ENCODE peak calls at places on chromosomes 3 and 15, in eight cellular contexts. One of them, this sample, is unnamed.

GRCh38 chr15:67065531-67066005 is at the start of gene SMAD3:
- DNase-seq in heart left ventricle: peak
- DNase-seq in HFF-Myc: no peak
- DNase-seq in RPMI7951: peak
- DNase-seq in fibroblast of the conjunctiva: peak
- DNase-seq in T-helper 17 cell: peak
- DNase-seq in skeletal muscle cell: peak
- DNase-seq in GM04504: peak
- DNase-seq in this sample: peak

GRCh38 chr3:157160652-157161480 is 919 bp upstream of the CCNL1 start:
- DNase-seq in heart left ventricle: peak
- DNase-seq in HFF-Myc: peak
- DNase-seq in RPMI7951: peak
- DNase-seq in fibroblast of the conjunctiva: peak
- DNase-seq in T-helper 17 cell: peak
- DNase-seq in skeletal muscle cell: peak
- DNase-seq in GM04504: peak
- DNase-seq in this sample: peak

GRCh38 chr3:17157713-17158112 is 273.0 kb downstream of the PLCL2 start:
- DNase-seq in heart left ventricle: peak
- DNase-seq in HFF-Myc: no peak
- DNase-seq in RPMI7951: no peak
- DNase-seq in fibroblast of the conjunctiva: no peak
- DNase-seq in T-helper 17 cell: no peak
- DNase-seq in skeletal muscle cell: no peak
- DNase-seq in GM04504: no peak
- DNase-seq in this sample: no peak

GRCh38 chr3:27606537-27606936 is 115.6 kb downstream of the EOMES start:
- DNase-seq in heart left ventricle: no peak
- DNase-seq in HFF-Myc: no peak
- DNase-seq in RPMI7951: no peak
- DNase-seq in fibroblast of the conjunctiva: no peak
- DNase-seq in T-helper 17 cell: no peak
- DNase-seq in skeletal muscle cell: no peak
- DNase-seq in GM04504: no peak
- DNase-seq in this sample: no peak

GRCh38 chr3:71628571-71628970 is 45.0 kb upstream of the FOXP1 start:
- DNase-seq in heart left ventricle: no peak
- DNase-seq in HFF-Myc: no peak
- DNase-seq in RPMI7951: no peak
- DNase-seq in fibroblast of the conjunctiva: no peak
- DNase-seq in T-helper 17 cell: no peak
- DNase-seq in skeletal muscle cell: no peak
- DNase-seq in GM04504: no peak
- DNase-seq in this sample: no peak

GRCh38 chr3:126126811-126127431 is 43.0 kb upstream of the SLC41A3 start:
- DNase-seq in heart left ventricle: no peak
- DNase-seq in HFF-Myc: no peak
- DNase-seq in RPMI7951: no peak
- DNase-seq in fibroblast of the conjunctiva: no peak
- DNase-seq in T-helper 17 cell: peak
- DNase-seq in skeletal muscle cell: no peak
- DNase-seq in GM04504: no peak
- DNase-seq in this sample: no peak

GRCh38 chr3:49357466-49358216 is 512 bp downstream of the GPX1 start:
- DNase-seq in heart left ventricle: peak
- DNase-seq in HFF-Myc: peak
- DNase-seq in RPMI7951: peak
- DNase-seq in fibroblast of the conjunctiva: peak
- DNase-seq in T-helper 17 cell: peak
- DNase-seq in skeletal muscle cell: peak
- DNase-seq in GM04504: peak
- DNase-seq in this sample: no peak

GRCh38 chr3:57729339-57730039 is 26.6 kb upstream of the SLMAP start:
- DNase-seq in heart left ventricle: no peak
- DNase-seq in HFF-Myc: no peak
- DNase-seq in RPMI7951: no peak
- DNase-seq in fibroblast of the conjunctiva: no peak
- DNase-seq in T-helper 17 cell: no peak
- DNase-seq in skeletal muscle cell: no peak
- DNase-seq in GM04504: no peak
- DNase-seq in this sample: no peak

GRCh38 chr3:29282431-29283296 is 1.8 kb downstream of the RBMS3 start:
- DNase-seq in heart left ventricle: no peak
- DNase-seq in HFF-Myc: no peak
- DNase-seq in RPMI7951: peak
- DNase-seq in fibroblast of the conjunctiva: peak
- DNase-seq in T-helper 17 cell: no peak
- DNase-seq in skeletal muscle cell: no peak
- DNase-seq in GM04504: peak
- DNase-seq in this sample: peak

GRCh38 chr15:69876030-69876429 is 221.7 kb downstream of the TLE3 start:
- DNase-seq in heart left ventricle: no peak
- DNase-seq in HFF-Myc: no peak
- DNase-seq in RPMI7951: peak
- DNase-seq in fibroblast of the conjunctiva: no peak
- DNase-seq in T-helper 17 cell: no peak
- DNase-seq in skeletal muscle cell: no peak
- DNase-seq in GM04504: no peak
- DNase-seq in this sample: no peak

GRCh38 chr3:188164248-188164687 is 10.3 kb downstream of the LPP start:
- DNase-seq in heart left ventricle: no peak
- DNase-seq in HFF-Myc: no peak
- DNase-seq in RPMI7951: peak
- DNase-seq in fibroblast of the conjunctiva: no peak
- DNase-seq in T-helper 17 cell: no peak
- DNase-seq in skeletal muscle cell: no peak
- DNase-seq in GM04504: no peak
- DNase-seq in this sample: no peak

GRCh38 chr3:73709712-73710111 is 85.0 kb upstream of the PDZRN3 start:
- DNase-seq in heart left ventricle: no peak
- DNase-seq in HFF-Myc: no peak
- DNase-seq in RPMI7951: no peak
- DNase-seq in fibroblast of the conjunctiva: no peak
- DNase-seq in T-helper 17 cell: no peak
- DNase-seq in skeletal muscle cell: no peak
- DNase-seq in GM04504: no peak
- DNase-seq in this sample: no peak

GRCh38 chr3:191774485-191774884 is 313.5 kb downstream of the PYDC2 start:
- DNase-seq in heart left ventricle: no peak
- DNase-seq in HFF-Myc: peak
- DNase-seq in RPMI7951: peak
- DNase-seq in fibroblast of the conjunctiva: peak
- DNase-seq in T-helper 17 cell: no peak
- DNase-seq in skeletal muscle cell: peak
- DNase-seq in GM04504: peak
- DNase-seq in this sample: no peak

GRCh38 chr3:188407158-188407880 is 253.4 kb downstream of the LPP start:
- DNase-seq in heart left ventricle: no peak
- DNase-seq in HFF-Myc: no peak
- DNase-seq in RPMI7951: peak
- DNase-seq in fibroblast of the conjunctiva: no peak
- DNase-seq in T-helper 17 cell: no peak
- DNase-seq in skeletal muscle cell: no peak
- DNase-seq in GM04504: peak
- DNase-seq in this sample: no peak

GRCh38 chr3:19213608-19214220 is 65.4 kb downstream of the KCNH8 start:
- DNase-seq in heart left ventricle: no peak
- DNase-seq in HFF-Myc: no peak
- DNase-seq in RPMI7951: no peak
- DNase-seq in fibroblast of the conjunctiva: no peak
- DNase-seq in T-helper 17 cell: no peak
- DNase-seq in skeletal muscle cell: no peak
- DNase-seq in GM04504: no peak
- DNase-seq in this sample: peak

GRCh38 chr3:141412087-141412935 is 44.0 kb downstream of the ZBTB38 start:
- DNase-seq in heart left ventricle: peak
- DNase-seq in HFF-Myc: no peak
- DNase-seq in RPMI7951: peak
- DNase-seq in fibroblast of the conjunctiva: no peak
- DNase-seq in T-helper 17 cell: peak
- DNase-seq in skeletal muscle cell: peak
- DNase-seq in GM04504: peak
- DNase-seq in this sample: peak

GRCh38 chr3:140832883-140833282 is 108.8 kb upstream of the SLC25A36 start:
- DNase-seq in heart left ventricle: no peak
- DNase-seq in HFF-Myc: no peak
- DNase-seq in RPMI7951: no peak
- DNase-seq in fibroblast of the conjunctiva: no peak
- DNase-seq in T-helper 17 cell: no peak
- DNase-seq in skeletal muscle cell: no peak
- DNase-seq in GM04504: no peak
- DNase-seq in this sample: no peak

GRCh38 chr3:170697803-170698350 is 112.0 kb upstream of the SLC7A14 start:
- DNase-seq in heart left ventricle: no peak
- DNase-seq in HFF-Myc: no peak
- DNase-seq in RPMI7951: no peak
- DNase-seq in fibroblast of the conjunctiva: no peak
- DNase-seq in T-helper 17 cell: no peak
- DNase-seq in skeletal muscle cell: no peak
- DNase-seq in GM04504: no peak
- DNase-seq in this sample: no peak

GRCh38 chr3:197393711-197394110 is 95.3 kb upstream of the DLG1 start:
- DNase-seq in heart left ventricle: no peak
- DNase-seq in HFF-Myc: no peak
- DNase-seq in RPMI7951: no peak
- DNase-seq in fibroblast of the conjunctiva: no peak
- DNase-seq in T-helper 17 cell: no peak
- DNase-seq in skeletal muscle cell: no peak
- DNase-seq in GM04504: no peak
- DNase-seq in this sample: no peak

GRCh38 chr3:23691343-23691895 is 114.3 kb upstream of the UBE2E1 start:
- DNase-seq in heart left ventricle: no peak
- DNase-seq in HFF-Myc: no peak
- DNase-seq in RPMI7951: peak
- DNase-seq in fibroblast of the conjunctiva: no peak
- DNase-seq in T-helper 17 cell: no peak
- DNase-seq in skeletal muscle cell: no peak
- DNase-seq in GM04504: no peak
- DNase-seq in this sample: no peak

GRCh38 chr3:184676927-184677326 is 34.9 kb downstream of the MAGEF1 start:
- DNase-seq in heart left ventricle: no peak
- DNase-seq in HFF-Myc: no peak
- DNase-seq in RPMI7951: no peak
- DNase-seq in fibroblast of the conjunctiva: no peak
- DNase-seq in T-helper 17 cell: no peak
- DNase-seq in skeletal muscle cell: no peak
- DNase-seq in GM04504: no peak
- DNase-seq in this sample: no peak

GRCh38 chr3:123386477-123387040 is 62.3 kb downstream of the ADCY5 start:
- DNase-seq in heart left ventricle: peak
- DNase-seq in HFF-Myc: no peak
- DNase-seq in RPMI7951: no peak
- DNase-seq in fibroblast of the conjunctiva: no peak
- DNase-seq in T-helper 17 cell: no peak
- DNase-seq in skeletal muscle cell: no peak
- DNase-seq in GM04504: no peak
- DNase-seq in this sample: no peak

GRCh38 chr3:71551286-71551919 is 32.1 kb downstream of the FOXP1 start:
- DNase-seq in heart left ventricle: no peak
- DNase-seq in HFF-Myc: no peak
- DNase-seq in RPMI7951: peak
- DNase-seq in fibroblast of the conjunctiva: no peak
- DNase-seq in T-helper 17 cell: no peak
- DNase-seq in skeletal muscle cell: no peak
- DNase-seq in GM04504: peak
- DNase-seq in this sample: no peak

GRCh38 chr3:85710490-85710889 is 751.7 kb downstream of the CADM2 start:
- DNase-seq in heart left ventricle: no peak
- DNase-seq in HFF-Myc: no peak
- DNase-seq in RPMI7951: no peak
- DNase-seq in fibroblast of the conjunctiva: no peak
- DNase-seq in T-helper 17 cell: no peak
- DNase-seq in skeletal muscle cell: no peak
- DNase-seq in GM04504: no peak
- DNase-seq in this sample: no peak

GRCh38 chr3:187802203-187802927 is 57.1 kb upstream of the BCL6 start:
- DNase-seq in heart left ventricle: no peak
- DNase-seq in HFF-Myc: no peak
- DNase-seq in RPMI7951: no peak
- DNase-seq in fibroblast of the conjunctiva: no peak
- DNase-seq in T-helper 17 cell: no peak
- DNase-seq in skeletal muscle cell: no peak
- DNase-seq in GM04504: no peak
- DNase-seq in this sample: no peak

GRCh38 chr15:76073554-76073953 is 13.8 kb downstream of the TMEM266 start:
- DNase-seq in heart left ventricle: no peak
- DNase-seq in HFF-Myc: no peak
- DNase-seq in RPMI7951: peak
- DNase-seq in fibroblast of the conjunctiva: no peak
- DNase-seq in T-helper 17 cell: no peak
- DNase-seq in skeletal muscle cell: no peak
- DNase-seq in GM04504: no peak
- DNase-seq in this sample: no peak

GRCh38 chr15:59532770-59533379 is 78.7 kb upstream of the GCNT3 start:
- DNase-seq in heart left ventricle: no peak
- DNase-seq in HFF-Myc: no peak
- DNase-seq in RPMI7951: peak
- DNase-seq in fibroblast of the conjunctiva: peak
- DNase-seq in T-helper 17 cell: no peak
- DNase-seq in skeletal muscle cell: no peak
- DNase-seq in GM04504: peak
- DNase-seq in this sample: peak

GRCh38 chr15:49045691-49046112 is 544 bp downstream of the SECISBP2L start:
- DNase-seq in heart left ventricle: no peak
- DNase-seq in HFF-Myc: no peak
- DNase-seq in RPMI7951: peak
- DNase-seq in fibroblast of the conjunctiva: no peak
- DNase-seq in T-helper 17 cell: no peak
- DNase-seq in skeletal muscle cell: no peak
- DNase-seq in GM04504: peak
- DNase-seq in this sample: peak

GRCh38 chr3:97996988-97997387 is 24.8 kb upstream of the RIOX2 start:
- DNase-seq in heart left ventricle: no peak
- DNase-seq in HFF-Myc: no peak
- DNase-seq in RPMI7951: no peak
- DNase-seq in fibroblast of the conjunctiva: no peak
- DNase-seq in T-helper 17 cell: no peak
- DNase-seq in skeletal muscle cell: no peak
- DNase-seq in GM04504: no peak
- DNase-seq in this sample: no peak

GRCh38 chr3:126341755-126342150 is 15.5 kb downstream of the KLF15 start:
- DNase-seq in heart left ventricle: no peak
- DNase-seq in HFF-Myc: no peak
- DNase-seq in RPMI7951: no peak
- DNase-seq in fibroblast of the conjunctiva: no peak
- DNase-seq in T-helper 17 cell: no peak
- DNase-seq in skeletal muscle cell: no peak
- DNase-seq in GM04504: no peak
- DNase-seq in this sample: no peak

GRCh38 chr3:59685432-59685831 is 635.6 kb upstream of the CFAP20DC start:
- DNase-seq in heart left ventricle: no peak
- DNase-seq in HFF-Myc: no peak
- DNase-seq in RPMI7951: no peak
- DNase-seq in fibroblast of the conjunctiva: no peak
- DNase-seq in T-helper 17 cell: no peak
- DNase-seq in skeletal muscle cell: no peak
- DNase-seq in GM04504: no peak
- DNase-seq in this sample: no peak

GRCh38 chr15:92715753-92716152 is 60.2 kb upstream of the FAM174B start:
- DNase-seq in heart left ventricle: no peak
- DNase-seq in HFF-Myc: no peak
- DNase-seq in RPMI7951: peak
- DNase-seq in fibroblast of the conjunctiva: no peak
- DNase-seq in T-helper 17 cell: no peak
- DNase-seq in skeletal muscle cell: peak
- DNase-seq in GM04504: no peak
- DNase-seq in this sample: peak

GRCh38 chr15:72037321-72037720 is 80.6 kb downstream of the MYO9A start:
- DNase-seq in heart left ventricle: no peak
- DNase-seq in HFF-Myc: no peak
- DNase-seq in RPMI7951: peak
- DNase-seq in fibroblast of the conjunctiva: no peak
- DNase-seq in T-helper 17 cell: no peak
- DNase-seq in skeletal muscle cell: no peak
- DNase-seq in GM04504: no peak
- DNase-seq in this sample: no peak

GRCh38 chr3:42515391-42515916 is 13.0 kb downstream of the VIPR1 start:
- DNase-seq in heart left ventricle: peak
- DNase-seq in HFF-Myc: no peak
- DNase-seq in RPMI7951: no peak
- DNase-seq in fibroblast of the conjunctiva: no peak
- DNase-seq in T-helper 17 cell: no peak
- DNase-seq in skeletal muscle cell: no peak
- DNase-seq in GM04504: no peak
- DNase-seq in this sample: no peak